ENCODE peak calls at places on chromosomes 6 and 20, in ten cellular contexts. V is AG04450, T is A673, M is left ventricle myocardium inferior, B is MM.1S, H is GM23338, Q is hepatocyte, N is bronchial epithelial cell, I is foreskin fibroblast, K is BJ. L is an unnamed sample.

GRCh38 chr6:7150381-7151064 is 42.8 kb downstream of the RREB1 start:
- DNase-seq in M (no peak), T (no peak), B (no peak), Q (no peak), H (peak), V (no peak), N (no peak), K (no peak), I (no peak), L (no peak)

GRCh38 chr6:166542580-166542912 is 43.9 kb downstream of the RAMACL start:
- DNase-seq in N (peak), Q (no peak), I (no peak), B (no peak), T (no peak), K (no peak), V (no peak), M (no peak), H (peak), L (no peak)

GRCh38 chr6:84892666-84893065 is 128.3 kb upstream of the TBX18 start:
- DNase-seq in B (no peak), V (no peak), Q (no peak), M (no peak), H (no peak), K (no peak), T (no peak), N (peak), I (peak), L (no peak)

GRCh38 chr20:61807426-61808160 is 258.1 kb downstream of the TAF4 start:
- DNase-seq in T (no peak), H (no peak), N (no peak), Q (no peak), B (no peak), M (no peak), K (no peak), I (no peak), V (no peak), L (no peak)

GRCh38 chr20:54502179-54502578 is 26.8 kb downstream of the DOK5 start:
- DNase-seq in B (no peak), T (no peak), V (no peak), I (peak), M (no peak), K (no peak), H (no peak), Q (no peak), N (no peak), L (no peak)

GRCh38 chr20:53872561-53873248 is 197.7 kb downstream of the BCAS1 start:
- DNase-seq in B (peak), Q (no peak), H (no peak), M (no peak), N (no peak), K (no peak), T (peak), V (no peak), I (peak), L (peak)

GRCh38 chr20:37931153-37931922 is 28.4 kb downstream of the VSTM2L start:
- DNase-seq in H (no peak), M (no peak), B (no peak), I (no peak), K (no peak), V (no peak), T (no peak), N (no peak), Q (no peak), L (no peak)

GRCh38 chr6:75285156-75285639 is 606 bp upstream of the TMEM30A start:
- DNase-seq in K (no peak), N (peak), Q (no peak), I (no peak), T (peak), H (no peak), V (no peak), M (no peak), B (no peak), L (peak)

GRCh38 chr20:16175322-16175721 is 397.9 kb downstream of the KIF16B start:
- DNase-seq in T (no peak), M (no peak), N (no peak), I (no peak), Q (no peak), V (no peak), B (peak), H (no peak), K (no peak), L (no peak)

GRCh38 chr20:44601801-44602204 is 19.4 kb downstream of the PKIG start:
- DNase-seq in M (peak), V (peak), Q (peak), B (no peak), H (no peak), N (no peak), I (peak), T (peak), K (peak), L (no peak)

GRCh38 chr6:161001421-161001820 is 9.9 kb downstream of the MAP3K4 start:
- DNase-seq in N (peak), Q (no peak), V (no peak), M (no peak), I (peak), B (no peak), K (no peak), T (peak), H (no peak), L (no peak)

GRCh38 chr6:157403011-157403683 is 22.2 kb downstream of the ZDHHC14 start:
- DNase-seq in Q (no peak), M (no peak), N (no peak), V (no peak), T (no peak), H (no peak), I (no peak), B (no peak), K (no peak), L (no peak)

GRCh38 chr6:31834704-31835375 is 7.3 kb downstream of the HSPA1B start:
- DNase-seq in M (peak), I (no peak), B (peak), T (peak), H (peak), K (no peak), V (no peak), N (peak), Q (peak), L (peak)

GRCh38 chr6:144259988-144260387 is 25.1 kb upstream of the UTRN start:
- DNase-seq in M (no peak), K (no peak), Q (no peak), N (no peak), V (no peak), T (peak), B (no peak), I (no peak), H (no peak), L (no peak)

GRCh38 chr6:155755452-155755851 is 299.8 kb upstream of the NOX3 start:
- DNase-seq in Q (no peak), I (no peak), V (no peak), T (no peak), K (no peak), N (no peak), H (no peak), M (no peak), B (no peak), L (no peak)

GRCh38 chr20:3101737-3102574 is 17.4 kb upstream of the AVP start:
- DNase-seq in V (no peak), N (no peak), M (no peak), T (no peak), I (no peak), B (peak), H (no peak), K (no peak), Q (no peak), L (no peak)

GRCh38 chr20:21133917-21134622 is 8.2 kb downstream of the KIZ start:
- DNase-seq in M (no peak), V (no peak), K (no peak), H (no peak), Q (no peak), B (no peak), I (no peak), T (no peak), N (no peak), L (no peak)

GRCh38 chr6:7454696-7455095 is 65.1 kb downstream of the RIOK1 start:
- DNase-seq in K (no peak), N (no peak), I (no peak), Q (no peak), B (no peak), T (no peak), H (no peak), M (no peak), V (no peak), L (no peak)

GRCh38 chr6:122712864-122713612 is 66.5 kb upstream of the FABP7 start:
- DNase-seq in M (no peak), T (no peak), H (no peak), N (no peak), I (no peak), B (no peak), Q (no peak), V (no peak), K (no peak), L (no peak)

GRCh38 chr20:34691838-34692237 is 12.3 kb upstream of the TP53INP2 start:
- DNase-seq in T (no peak), I (no peak), M (no peak), Q (no peak), H (no peak), K (no peak), V (no peak), B (no peak), N (peak), L (no peak)

GRCh38 chr6:17865798-17866725 is 121.4 kb downstream of the KIF13A start:
- DNase-seq in I (peak), T (no peak), N (peak), B (no peak), K (peak), H (no peak), M (peak), V (peak), Q (peak), L (no peak)

GRCh38 chr6:84804720-84805119 is 40.3 kb upstream of the TBX18 start:
- DNase-seq in T (no peak), B (no peak), H (no peak), M (no peak), K (no peak), V (no peak), Q (no peak), I (peak), N (peak), L (no peak)

GRCh38 chr6:34985236-34985635 is 96.2 kb downstream of the ANKS1A start:
- DNase-seq in H (no peak), N (no peak), K (no peak), T (no peak), B (peak), I (no peak), Q (no peak), M (no peak), V (no peak), L (peak)

GRCh38 chr6:34979994-34980393 is 90.9 kb downstream of the ANKS1A start:
- DNase-seq in M (no peak), V (no peak), N (no peak), K (no peak), Q (no peak), I (no peak), B (no peak), H (no peak), T (no peak), L (no peak)

GRCh38 chr6:34984416-34984815 is 95.4 kb downstream of the ANKS1A start:
- DNase-seq in K (no peak), M (no peak), T (no peak), V (no peak), B (no peak), Q (no peak), N (no peak), I (no peak), H (no peak), L (no peak)

GRCh38 chr6:34981951-34982350 is 92.9 kb downstream of the ANKS1A start:
- DNase-seq in H (no peak), T (peak), V (no peak), B (no peak), N (peak), K (no peak), Q (no peak), M (no peak), I (peak), L (no peak)

DNA sequence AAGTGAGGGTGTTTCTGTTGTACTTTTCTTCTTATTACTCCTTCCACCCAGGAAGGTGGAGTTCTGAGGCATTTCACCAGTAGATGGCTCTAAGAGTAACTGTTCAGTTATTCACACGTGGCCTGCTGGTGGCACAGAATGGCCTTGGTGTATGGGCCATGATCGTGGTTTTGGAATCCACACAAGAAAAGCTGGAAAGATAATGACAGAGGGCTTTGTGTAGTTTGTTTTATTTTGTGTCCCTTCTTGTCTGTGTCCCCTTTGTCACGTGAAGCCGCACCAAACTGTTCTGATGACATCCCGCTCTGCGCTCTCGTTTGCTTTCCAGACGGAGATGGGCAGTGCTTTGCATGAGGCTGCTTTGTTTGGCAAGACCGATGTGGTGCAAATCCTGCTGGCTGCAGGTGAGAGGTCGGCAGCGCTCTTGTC is 93.4 kb downstream of the ANKS1A start:
- DNase-seq in M (no peak), K (no peak), I (peak), N (peak), V (no peak), T (peak), H (no peak), B (no peak), Q (peak), L (no peak)
- TF ChIP-seq CTCF in M (peak), K (peak), I (peak), N (peak), V (peak), T (peak), H (peak), B (peak), Q (peak), L (peak)

GRCh38 chr6:41966214-41966920 is 24.8 kb upstream of the CCND3 start:
- DNase-seq in K (no peak), M (no peak), B (no peak), H (no peak), I (no peak), T (no peak), V (no peak), Q (no peak), N (peak), L (no peak)
- TF ChIP-seq CTCF in K (no peak), M (no peak), B (no peak), H (no peak), I (no peak), T (no peak), V (no peak), Q (no peak), N (no peak), L (no peak)

DNA sequence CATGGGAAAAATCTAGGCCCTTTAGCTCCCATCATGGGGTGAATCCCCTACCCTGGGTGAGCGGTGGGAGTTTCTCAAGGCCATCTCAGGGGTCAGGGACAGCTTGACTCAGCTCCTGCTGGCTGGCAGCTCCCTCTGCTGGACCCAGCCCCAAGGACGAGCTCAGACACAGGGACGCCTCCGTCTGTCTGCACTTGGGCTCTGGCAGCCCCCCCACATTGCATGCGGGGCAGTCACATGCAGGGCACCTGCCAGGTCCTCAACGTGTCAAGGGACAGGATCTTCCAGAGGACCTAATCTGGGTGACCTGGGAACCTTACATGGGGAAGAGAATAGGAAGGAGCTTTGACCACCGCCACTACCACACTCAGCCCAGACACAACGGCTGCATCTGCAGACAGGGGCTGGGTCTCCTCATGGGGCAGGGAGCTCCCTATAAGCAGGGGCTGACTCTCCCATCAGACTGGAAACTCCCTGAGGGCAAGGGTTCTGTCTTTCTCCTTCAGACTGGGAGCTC is 173.4 kb downstream of the MRPL14 start:
- DNase-seq in T (no peak), V (no peak), H (peak), B (no peak), I (peak), Q (peak), K (no peak), N (no peak), M (peak), L (no peak)
- TF ChIP-seq CTCF in T (peak), V (peak), H (peak), B (no peak), I (peak), Q (peak), K (peak), N (peak), M (peak), L (no peak)

GRCh38 chr20:1224205-1224604 is 1.6 kb upstream of the RAD21L1 start:
- DNase-seq in I (no peak), H (no peak), V (no peak), K (no peak), B (no peak), T (no peak), M (no peak), Q (no peak), N (no peak), L (no peak)
- TF ChIP-seq CTCF in I (no peak), H (no peak), V (no peak), K (no peak), B (no peak), T (no peak), M (no peak), Q (no peak), N (no peak), L (no peak)

DNA sequence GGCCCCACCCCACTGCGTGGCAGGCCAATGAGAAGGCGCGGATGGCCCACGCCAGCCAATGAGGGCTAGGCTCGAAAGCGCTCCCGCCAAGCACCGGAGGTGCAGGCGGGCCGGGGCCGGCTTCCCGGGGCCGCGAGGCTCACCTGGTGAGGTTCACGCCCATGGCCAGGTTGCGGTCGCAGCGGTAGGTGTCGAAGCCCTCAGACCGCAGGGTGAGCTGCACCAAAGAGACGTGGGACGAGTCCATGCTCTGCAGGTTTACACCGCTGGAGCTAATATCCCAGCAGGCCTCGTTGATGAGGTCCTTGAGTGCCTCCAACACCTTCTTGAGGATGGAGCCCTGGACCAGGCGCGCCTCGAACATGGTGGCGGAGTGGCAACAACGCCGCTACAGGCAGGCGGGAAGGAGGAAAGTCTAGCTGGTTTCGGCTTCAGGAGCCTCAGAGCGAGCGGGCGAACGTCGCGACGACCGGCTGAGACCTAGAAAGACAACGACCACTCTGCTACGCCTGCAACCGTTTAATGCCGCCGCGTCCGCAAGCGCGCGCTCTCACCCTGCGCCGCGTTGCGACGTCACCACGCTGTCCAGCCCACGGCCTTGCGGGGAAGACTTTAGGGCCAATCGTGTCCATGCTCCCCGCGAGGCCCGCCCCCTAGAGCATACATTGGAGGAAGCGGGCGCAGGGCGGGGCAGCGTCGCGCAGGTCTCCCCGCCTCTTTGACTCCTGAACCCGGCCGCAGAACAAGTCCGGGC is at the start of gene PCNA:
- DNase-seq in K (peak), T (peak), H (peak), N (peak), B (peak), Q (peak), M (peak), I (peak), V (peak), L (peak)
- TF ChIP-seq CTCF in K (no peak), T (no peak), H (no peak), N (no peak), B (no peak), Q (no peak), M (peak), I (no peak), V (no peak), L (no peak)

DNA sequence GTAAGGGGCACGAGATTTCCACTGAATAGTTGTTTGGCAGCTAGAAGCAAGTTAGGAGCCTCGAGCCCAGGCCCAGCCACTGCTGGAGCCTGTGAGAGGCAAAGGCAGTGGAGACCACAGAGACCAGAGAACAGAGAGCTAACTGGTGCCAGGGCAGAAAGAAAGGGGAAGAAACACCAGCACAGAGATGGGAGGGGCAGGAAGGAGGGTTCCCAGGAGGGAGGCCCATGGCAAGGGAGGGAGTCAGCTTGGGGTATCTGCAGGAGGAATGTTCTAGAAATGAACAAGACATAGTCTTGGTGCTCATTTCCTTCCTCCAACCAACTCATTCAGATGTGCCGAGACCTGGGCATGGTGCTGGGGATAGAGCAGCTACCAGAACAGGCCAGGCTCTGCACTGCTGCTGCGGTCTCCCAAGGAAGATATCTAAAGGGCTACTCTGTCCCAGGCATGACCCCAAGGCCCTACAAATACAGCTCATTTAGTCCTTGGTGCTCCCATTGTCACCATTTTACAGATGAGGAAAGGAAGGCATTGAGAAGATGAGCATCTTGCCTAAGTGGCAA is 10.7 kb downstream of the ANGPT4 start:
- DNase-seq in B (no peak), I (no peak), N (no peak), M (no peak), H (no peak), K (no peak), T (no peak), Q (no peak), V (no peak), L (no peak)
- TF ChIP-seq CTCF in B (no peak), I (no peak), N (no peak), M (no peak), H (no peak), K (no peak), T (no peak), Q (no peak), V (no peak), L (no peak)

GRCh38 chr6:35496036-35496850 is 636 bp downstream of the TEAD3 start:
- DNase-seq in K (no peak), H (peak), Q (peak), I (peak), V (no peak), B (peak), N (no peak), M (peak), T (peak), L (no peak)
- TF ChIP-seq CTCF in K (peak), H (no peak), Q (no peak), I (no peak), V (no peak), B (no peak), N (no peak), M (no peak), T (no peak), L (no peak)